ENCODE peak calls at places on chromosome 16, in four cellular contexts. T is posterior cingulate gyrus; C is CD8-positive, alpha-beta memory T cell; O is stimulated activated CD8-positive, alpha-beta memory T cell treated with anti-CD3 and anti-CD28 coated beads, Interleukin-15, amount 100 ng/mL, for 4 hours. P is an unnamed sample.

GRCh38 chr16:27237229-27238015 is 31.1 kb downstream of the NSMCE1 start:
- DNase-seq in T (no peak), C (peak), O (peak), P (peak)

GRCh38 chr16:3591436-3591803 is 14.2 kb upstream of the NLRC3 start:
- DNase-seq in T (no peak), C (no peak), O (no peak), P (no peak)

GRCh38 chr16:49009204-49009603 is 272.4 kb downstream of the CBLN1 start:
- DNase-seq in T (no peak), C (no peak), O (no peak), P (no peak)

GRCh38 chr16:78638371-78638770 is 538.9 kb downstream of the WWOX start:
- DNase-seq in T (no peak), C (no peak), O (no peak), P (no peak)

GRCh38 chr16:78874241-78874983 is 726.1 kb downstream of the MAF start:
- DNase-seq in T (no peak), C (no peak), O (no peak), P (no peak)

GRCh38 chr16:50598256-50598894 is 50.2 kb downstream of the NKD1 start:
- DNase-seq in T (no peak), C (no peak), O (no peak), P (no peak)

GRCh38 chr16:85557083-85557975 is 55.8 kb upstream of the GSE1 start:
- DNase-seq in T (no peak), C (peak), O (peak), P (peak)

GRCh38 chr16:31700530-31701388 is 172.8 kb upstream of the ZNF267 start:
- DNase-seq in T (peak), C (peak), O (peak), P (peak)

P was measured in T-helper 2 cell treated with Interferon-gamma antibody and Interleukin-4, amounts not matched to agents 5 μg/mL and 100 μg/mL, for 36 hours.